ENCODE peak calls at places on chromosome 17, in seven cellular contexts. One of them, this sample, is unnamed.

GRCh38 chr17:27553019-27553511 is 77.9 kb upstream of the LGALS9 start:
- DNase-seq in CD4-positive, alpha-beta T cell: no peak
- DNase-seq in cardiac fibroblast: peak
- DNase-seq in fibroblast of lung: no peak
- DNase-seq in IMR-90: no peak
- DNase-seq in Caco-2: no peak
- DNase-seq in astrocyte of the cerebellum: no peak
- DNase-seq in this sample: no peak

GRCh38 chr17:61307905-61308886 is 91.4 kb upstream of the TBX2 start:
- DNase-seq in Caco-2: no peak
- DNase-seq in CD4-positive, alpha-beta T cell: no peak
- DNase-seq in IMR-90: peak
- DNase-seq in fibroblast of lung: peak
- DNase-seq in cardiac fibroblast: peak
- DNase-seq in astrocyte of the cerebellum: peak
- DNase-seq in this sample: no peak

GRCh38 chr17:6654816-6655731 is 3.5 kb downstream of the C17orf100 start:
- DNase-seq in astrocyte of the cerebellum: no peak
- DNase-seq in Caco-2: no peak
- DNase-seq in fibroblast of lung: no peak
- DNase-seq in cardiac fibroblast: no peak
- DNase-seq in CD4-positive, alpha-beta T cell: no peak
- DNase-seq in IMR-90: no peak
- DNase-seq in this sample: no peak

GRCh38 chr17:28145348-28145747 is 102.9 kb downstream of the NLK start:
- DNase-seq in fibroblast of lung: no peak
- DNase-seq in astrocyte of the cerebellum: peak
- DNase-seq in cardiac fibroblast: peak
- DNase-seq in IMR-90: peak
- DNase-seq in CD4-positive, alpha-beta T cell: no peak
- DNase-seq in Caco-2: no peak
- DNase-seq in this sample: no peak

GRCh38 chr17:2058521-2059124 is 3.7 kb downstream of the HIC1 start:
- DNase-seq in fibroblast of lung: peak
- DNase-seq in Caco-2: no peak
- DNase-seq in cardiac fibroblast: peak
- DNase-seq in astrocyte of the cerebellum: no peak
- DNase-seq in IMR-90: peak
- DNase-seq in CD4-positive, alpha-beta T cell: peak
- DNase-seq in this sample: peak

GRCh38 chr17:43732961-43733360 is 25.6 kb downstream of the SOST start:
- DNase-seq in Caco-2: no peak
- DNase-seq in IMR-90: peak
- DNase-seq in fibroblast of lung: peak
- DNase-seq in CD4-positive, alpha-beta T cell: no peak
- DNase-seq in astrocyte of the cerebellum: peak
- DNase-seq in cardiac fibroblast: peak
- DNase-seq in this sample: no peak

GRCh38 chr17:75308732-75309629 is 19.7 kb upstream of the SLC25A19 start:
- DNase-seq in Caco-2: peak
- DNase-seq in CD4-positive, alpha-beta T cell: no peak
- DNase-seq in astrocyte of the cerebellum: no peak
- DNase-seq in IMR-90: no peak
- DNase-seq in fibroblast of lung: no peak
- DNase-seq in cardiac fibroblast: no peak
- DNase-seq in this sample: no peak

GRCh38 chr17:50087912-50088405 is 7.2 kb upstream of the PDK2 start:
- DNase-seq in cardiac fibroblast: no peak
- DNase-seq in astrocyte of the cerebellum: no peak
- DNase-seq in fibroblast of lung: no peak
- DNase-seq in IMR-90: no peak
- DNase-seq in Caco-2: no peak
- DNase-seq in CD4-positive, alpha-beta T cell: no peak
- DNase-seq in this sample: no peak

GRCh38 chr17:19747829-19748806 is at the start of gene ALDH3A1:
- DNase-seq in IMR-90: no peak
- DNase-seq in astrocyte of the cerebellum: no peak
- DNase-seq in cardiac fibroblast: no peak
- DNase-seq in CD4-positive, alpha-beta T cell: no peak
- DNase-seq in Caco-2: peak
- DNase-seq in fibroblast of lung: no peak
- DNase-seq in this sample: no peak

GRCh38 chr17:62966426-62967110 is 533 bp downstream of the TANC2 start:
- DNase-seq in cardiac fibroblast: no peak
- DNase-seq in IMR-90: peak
- DNase-seq in Caco-2: no peak
- DNase-seq in astrocyte of the cerebellum: no peak
- DNase-seq in CD4-positive, alpha-beta T cell: no peak
- DNase-seq in fibroblast of lung: no peak
- DNase-seq in this sample: peak
- TF ChIP-seq CTCF in cardiac fibroblast: no peak
- TF ChIP-seq CTCF in IMR-90: no peak
- TF ChIP-seq CTCF in Caco-2: no peak
- TF ChIP-seq CTCF in astrocyte of the cerebellum: no peak
- TF ChIP-seq CTCF in CD4-positive, alpha-beta T cell: no peak
- TF ChIP-seq CTCF in fibroblast of lung: no peak
- TF ChIP-seq CTCF in this sample: no peak

DNA sequence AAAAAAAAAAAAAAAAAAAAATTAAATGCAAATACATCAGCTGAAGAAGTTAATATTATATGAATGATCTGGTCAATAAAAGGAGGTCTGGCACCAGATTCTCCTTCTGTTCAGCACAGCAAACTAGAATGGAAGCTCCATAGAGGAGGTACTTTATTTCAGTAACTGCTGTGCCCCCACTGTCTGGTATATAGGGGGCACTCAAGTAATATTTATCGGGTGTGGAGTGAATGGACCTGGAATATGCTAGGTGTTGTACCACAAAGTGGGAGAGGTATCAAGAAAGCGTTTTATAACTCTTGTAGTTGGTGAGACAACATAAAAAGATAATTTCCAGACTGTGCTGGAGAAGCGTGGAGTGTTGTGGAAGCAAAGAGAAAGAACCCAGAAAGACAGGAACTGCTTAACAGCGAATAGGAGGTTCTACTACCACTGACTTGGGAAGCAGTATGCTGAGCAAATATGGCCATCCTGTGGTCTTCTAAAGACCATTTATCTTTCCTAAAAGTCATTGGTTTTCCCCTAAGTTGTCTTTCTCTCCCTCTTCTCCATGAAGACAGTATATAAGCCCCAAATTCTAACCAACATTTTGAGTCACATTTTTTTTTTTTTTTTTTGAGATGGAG is 12.2 kb upstream of the PRKCA start:
- DNase-seq in CD4-positive, alpha-beta T cell: no peak
- DNase-seq in fibroblast of lung: no peak
- DNase-seq in IMR-90: no peak
- DNase-seq in cardiac fibroblast: no peak
- DNase-seq in astrocyte of the cerebellum: no peak
- DNase-seq in Caco-2: no peak
- DNase-seq in this sample: no peak
- TF ChIP-seq CTCF in CD4-positive, alpha-beta T cell: peak
- TF ChIP-seq CTCF in fibroblast of lung: no peak
- TF ChIP-seq CTCF in IMR-90: peak
- TF ChIP-seq CTCF in cardiac fibroblast: peak
- TF ChIP-seq CTCF in astrocyte of the cerebellum: peak
- TF ChIP-seq CTCF in Caco-2: peak
- TF ChIP-seq CTCF in this sample: peak

DNA sequence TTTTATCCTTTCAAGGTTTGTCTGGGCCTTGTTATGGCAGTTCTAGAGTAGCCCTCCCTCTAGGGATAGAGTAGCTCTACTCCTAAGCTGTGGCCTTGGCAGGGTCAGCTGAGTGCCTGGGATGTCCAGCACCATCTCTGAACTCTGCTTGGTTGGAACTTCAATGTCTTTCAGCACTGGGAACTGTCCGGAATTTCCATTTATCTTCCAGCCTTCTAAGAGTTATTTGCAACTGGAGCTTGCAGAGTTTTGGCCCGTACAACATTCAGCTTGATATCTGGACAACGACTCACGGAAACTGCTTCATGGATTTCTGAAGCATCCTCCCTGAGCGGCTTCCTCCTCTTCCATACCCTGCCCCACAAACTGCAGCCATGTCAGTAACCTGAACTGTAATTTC is 22.9 kb downstream of the MMD start:
- DNase-seq in IMR-90: peak
- DNase-seq in CD4-positive, alpha-beta T cell: no peak
- DNase-seq in cardiac fibroblast: peak
- DNase-seq in fibroblast of lung: no peak
- DNase-seq in astrocyte of the cerebellum: peak
- DNase-seq in Caco-2: no peak
- DNase-seq in this sample: no peak
- TF ChIP-seq CTCF in IMR-90: no peak
- TF ChIP-seq CTCF in CD4-positive, alpha-beta T cell: no peak
- TF ChIP-seq CTCF in cardiac fibroblast: no peak
- TF ChIP-seq CTCF in fibroblast of lung: no peak
- TF ChIP-seq CTCF in astrocyte of the cerebellum: no peak
- TF ChIP-seq CTCF in Caco-2: no peak
- TF ChIP-seq CTCF in this sample: no peak

GRCh38 chr17:17216776-17217175 is 10.6 kb upstream of the PLD6 start:
- DNase-seq in fibroblast of lung: no peak
- DNase-seq in Caco-2: no peak
- DNase-seq in IMR-90: no peak
- DNase-seq in CD4-positive, alpha-beta T cell: no peak
- DNase-seq in astrocyte of the cerebellum: no peak
- DNase-seq in cardiac fibroblast: no peak
- DNase-seq in this sample: no peak
- TF ChIP-seq CTCF in fibroblast of lung: no peak
- TF ChIP-seq CTCF in Caco-2: no peak
- TF ChIP-seq CTCF in IMR-90: no peak
- TF ChIP-seq CTCF in CD4-positive, alpha-beta T cell: no peak
- TF ChIP-seq CTCF in astrocyte of the cerebellum: no peak
- TF ChIP-seq CTCF in cardiac fibroblast: no peak
- TF ChIP-seq CTCF in this sample: no peak

DNA sequence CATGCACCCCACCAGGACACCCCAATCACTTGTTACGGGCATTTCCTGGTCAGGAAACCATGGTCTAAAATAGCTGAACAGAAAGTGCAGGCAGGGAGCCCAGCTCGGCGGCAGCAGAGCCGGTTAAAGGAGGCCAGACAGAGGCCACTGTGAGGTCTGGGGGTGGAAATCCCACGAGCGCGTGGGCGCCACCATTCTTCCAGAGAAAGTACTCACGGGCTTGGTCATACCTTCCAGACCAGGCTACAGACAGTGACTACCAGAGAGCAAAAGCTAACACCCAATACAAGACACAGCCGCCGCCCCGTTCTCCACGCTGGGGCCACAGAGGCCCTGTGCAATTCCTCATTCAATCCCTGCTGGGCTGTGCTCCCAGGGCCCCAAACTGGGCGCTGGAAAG is 11.9 kb downstream of the CEP131 start:
- DNase-seq in Caco-2: no peak
- DNase-seq in IMR-90: no peak
- DNase-seq in CD4-positive, alpha-beta T cell: no peak
- DNase-seq in fibroblast of lung: no peak
- DNase-seq in cardiac fibroblast: no peak
- DNase-seq in astrocyte of the cerebellum: no peak
- DNase-seq in this sample: no peak
- TF ChIP-seq CTCF in Caco-2: no peak
- TF ChIP-seq CTCF in IMR-90: no peak
- TF ChIP-seq CTCF in CD4-positive, alpha-beta T cell: no peak
- TF ChIP-seq CTCF in fibroblast of lung: no peak
- TF ChIP-seq CTCF in cardiac fibroblast: no peak
- TF ChIP-seq CTCF in astrocyte of the cerebellum: no peak
- TF ChIP-seq CTCF in this sample: no peak